ENCODE peak calls at places on chromosomes 12 and 14, in eight cellular contexts. N is GM20000; A is HEK293T; T is activated CD4-positive, alpha-beta T cell treated with anti-CD3 and anti-CD28 coated beads, Interleukin-2, amount 10 ng/mL, durations not matched to agents 7 days and 5 days; V is mesenchymal stem cell; B is posterior cingulate gyrus; P is SK-MEL-5; Y is endothelial cell. F is an unnamed sample.

GRCh38 chr12:131897276-131897675 is 2.9 kb downstream of the ULK1 start:
- DNase-seq in N (no peak), A (no peak), T (no peak), V (no peak), B (peak), P (no peak), Y (no peak), F (no peak)

GRCh38 chr12:5379737-5380496 is 52.0 kb upstream of the NTF3 start:
- DNase-seq in N (no peak), A (no peak), T (no peak), V (no peak), B (no peak), P (no peak), Y (no peak), F (no peak)

GRCh38 chr12:86741531-86741930 is 485.3 kb upstream of the MGAT4C start:
- DNase-seq in N (no peak), A (no peak), T (no peak), V (no peak), B (no peak), P (no peak), Y (no peak), F (no peak)

GRCh38 chr12:7091660-7092228 is 501 bp downstream of the C1R start:
- DNase-seq in N (no peak), A (no peak), T (no peak), V (no peak), B (no peak), P (no peak), Y (no peak), F (no peak)

GRCh38 chr12:69388371-69388770 is 28.8 kb downstream of the YEATS4 start:
- DNase-seq in N (no peak), A (no peak), T (no peak), V (peak), B (no peak), P (peak), Y (no peak), F (no peak)

GRCh38 chr12:107760207-107760816 is 625 bp downstream of the PRDM4 start:
- DNase-seq in N (peak), A (peak), T (peak), V (peak), B (peak), P (no peak), Y (peak), F (peak)

GRCh38 chr12:87575906-87576305 is 453.3 kb downstream of the C12orf50 start:
- DNase-seq in N (no peak), A (no peak), T (no peak), V (no peak), B (no peak), P (no peak), Y (no peak), F (no peak)

GRCh38 chr14:60303745-60304144 is 54.7 kb downstream of the PPM1A start:
- DNase-seq in N (no peak), A (no peak), T (no peak), V (no peak), B (no peak), P (no peak), Y (no peak), F (no peak)

GRCh38 chr14:92668266-92668973 is 80.0 kb downstream of the LGMN start:
- DNase-seq in N (no peak), A (no peak), T (no peak), V (no peak), B (peak), P (no peak), Y (no peak), F (no peak)

GRCh38 chr12:50574621-50575348 is 70.0 kb downstream of the DIP2B start:
- DNase-seq in N (no peak), A (no peak), T (no peak), V (no peak), B (no peak), P (peak), Y (no peak), F (no peak)

GRCh38 chr14:77862154-77862783 is 62.4 kb downstream of the ADCK1 start:
- DNase-seq in N (peak), A (peak), T (peak), V (peak), B (peak), P (peak), Y (peak), F (peak)

GRCh38 chr12:13211191-13211858 is 14.8 kb downstream of the EMP1 start:
- DNase-seq in N (no peak), A (no peak), T (no peak), V (peak), B (no peak), P (no peak), Y (no peak), F (no peak)

GRCh38 chr12:99847936-99848335 is 136.8 kb downstream of the ANKS1B start:
- DNase-seq in N (no peak), A (no peak), T (no peak), V (no peak), B (no peak), P (no peak), Y (no peak), F (no peak)

GRCh38 chr12:114403044-114403689 is 2.8 kb downstream of the TBX5 start:
- DNase-seq in N (no peak), A (no peak), T (no peak), V (no peak), B (peak), P (no peak), Y (peak), F (no peak)

GRCh38 chr12:51846911-51847829 is 1.3 kb downstream of the FIGNL2 start:
- DNase-seq in N (peak), A (peak), T (peak), V (peak), B (peak), P (no peak), Y (peak), F (no peak)

GRCh38 chr12:33472299-33472698 is 32.7 kb upstream of the SYT10 start:
- DNase-seq in N (no peak), A (no peak), T (no peak), V (no peak), B (no peak), P (no peak), Y (no peak), F (no peak)

GRCh38 chr12:57129311-57130288 is 1.3 kb downstream of the LRP1 start:
- DNase-seq in N (no peak), A (no peak), T (no peak), V (peak), B (peak), P (no peak), Y (no peak), F (no peak)

GRCh38 chr12:2652011-2652400 is 142.8 kb upstream of the FKBP4 start:
- DNase-seq in N (no peak), A (no peak), T (no peak), V (no peak), B (peak), P (no peak), Y (no peak), F (no peak)

GRCh38 chr12:11757095-11757494 is 107.6 kb downstream of the ETV6 start:
- DNase-seq in N (no peak), A (no peak), T (no peak), V (no peak), B (no peak), P (no peak), Y (no peak), F (no peak)

GRCh38 chr12:121911824-121912585 is 6.4 kb upstream of the CFAP251 start:
- DNase-seq in N (no peak), A (no peak), T (no peak), V (no peak), B (no peak), P (no peak), Y (no peak), F (no peak)

GRCh38 chr14:55715889-55716288 is 135.9 kb downstream of the KTN1 start:
- DNase-seq in N (peak), A (no peak), T (no peak), V (peak), B (no peak), P (no peak), Y (no peak), F (no peak)

GRCh38 chr14:28356819-28357218 is 409.8 kb upstream of the FOXG1 start:
- DNase-seq in N (no peak), A (no peak), T (no peak), V (no peak), B (no peak), P (no peak), Y (no peak), F (no peak)

GRCh38 chr12:108526482-108527234 is 11.6 kb downstream of the FICD start:
- DNase-seq in N (peak), A (no peak), T (no peak), V (peak), B (no peak), P (peak), Y (no peak), F (no peak)

GRCh38 chr14:53979747-53980642 is 23.4 kb upstream of the BMP4 start:
- DNase-seq in N (no peak), A (no peak), T (no peak), V (peak), B (no peak), P (no peak), Y (no peak), F (no peak)

GRCh38 chr12:88577537-88577936 is 2.7 kb downstream of the KITLG start:
- DNase-seq in N (no peak), A (no peak), T (no peak), V (peak), B (no peak), P (peak), Y (no peak), F (no peak)

GRCh38 chr12:57600395-57600794 is 4.2 kb upstream of the DTX3 start:
- DNase-seq in N (no peak), A (no peak), T (no peak), V (no peak), B (no peak), P (no peak), Y (no peak), F (no peak)

GRCh38 chr14:30822080-30822571 is 52.2 kb upstream of the COCH start:
- DNase-seq in N (no peak), A (no peak), T (no peak), V (no peak), B (no peak), P (no peak), Y (no peak), F (no peak)

GRCh38 chr14:91229743-91230200 is 14.7 kb downstream of the GPR68 start:
- DNase-seq in N (peak), A (no peak), T (peak), V (peak), B (peak), P (no peak), Y (no peak), F (no peak)

GRCh38 chr12:51171884-51172514 is 936 bp downstream of the TFCP2 start:
- DNase-seq in N (peak), A (no peak), T (peak), V (peak), B (no peak), P (peak), Y (peak), F (no peak)

GRCh38 chr14:75542585-75543091 is 20.4 kb downstream of the BATF start:
- DNase-seq in N (peak), A (no peak), T (peak), V (peak), B (peak), P (no peak), Y (no peak), F (no peak)

GRCh38 chr12:1936406-1937320 is 18.2 kb upstream of the CACNA2D4 start:
- DNase-seq in N (no peak), A (no peak), T (no peak), V (peak), B (peak), P (no peak), Y (no peak), F (peak)

GRCh38 chr14:22882529-22883190 is 362 bp upstream of the REM2 start:
- DNase-seq in N (peak), A (peak), T (no peak), V (peak), B (peak), P (peak), Y (peak), F (peak)

GRCh38 chr12:10392394-10392930 is 2.6 kb upstream of the KLRK1 start:
- DNase-seq in N (peak), A (peak), T (no peak), V (peak), B (no peak), P (peak), Y (no peak), F (peak)

GRCh38 chr12:110338754-110339153 is 57.7 kb downstream of the ATP2A2 start:
- DNase-seq in N (peak), A (no peak), T (no peak), V (peak), B (no peak), P (peak), Y (no peak), F (no peak)

GRCh38 chr12:120528861-120529525 is at the start of gene COQ5:
- DNase-seq in N (peak), A (peak), T (peak), V (peak), B (peak), P (peak), Y (peak), F (peak)

GRCh38 chr12:122040579-122041386 is 19.1 kb downstream of the BCL7A start:
- DNase-seq in N (no peak), A (no peak), T (no peak), V (no peak), B (peak), P (no peak), Y (no peak), F (no peak)

F was measured in caudate nucleus.